ENCODE peak calls at places on chromosomes 1 and 21, in nine cellular contexts. I is mammary epithelial cell, C is right lobe of liver, F is BE2C, O is endothelial cell, A is tibial nerve, L is tibial artery, Q is pancreas, T is fibroblast of pulmonary artery. U is an unnamed sample.

GRCh38 chr1:225156254-225156653 is 226.8 kb downstream of the DNAH14 start:
- DNase-seq in I (no peak), C (no peak), F (no peak), O (no peak), A (no peak), L (no peak), Q (no peak), T (peak; percentile 78), U (peak; percentile 11)

GRCh38 chr1:91278754-91279153 is 125.9 kb downstream of the HFM1 start:
- DNase-seq in I (peak; percentile 1), C (no peak), F (no peak), O (no peak), A (no peak), L (no peak), Q (no peak), T (peak; percentile 53), U (peak; percentile 37)

GRCh38 chr1:247064309-247064708 is 14.3 kb downstream of the ZNF670 start:
- DNase-seq in I (no peak), C (no peak), F (no peak), O (no peak), A (no peak), L (no peak), Q (no peak), T (no peak), U (no peak)

GRCh38 chr1:198300451-198300850 is 143.7 kb downstream of the NEK7 start:
- DNase-seq in I (no peak), C (no peak), F (peak; percentile 16), O (no peak), A (no peak), L (no peak), Q (no peak), T (no peak), U (no peak)

GRCh38 chr1:109889094-109889493 is 21.6 kb upstream of the CSF1 start:
- DNase-seq in I (no peak), C (no peak), F (no peak), O (no peak), A (no peak), L (no peak), Q (no peak), T (no peak), U (no peak)

GRCh38 chr1:6134741-6135510 is 45.2 kb downstream of the CHD5 start:
- DNase-seq in I (no peak), C (peak; percentile 30), F (no peak), O (no peak), A (no peak), L (no peak), Q (no peak), T (no peak), U (no peak)

GRCh38 chr1:143661418-143662120 is 310.2 kb downstream of the FAM72C start:
- DNase-seq in I (no peak), C (no peak), F (no peak), O (no peak), A (no peak), L (no peak), Q (no peak), T (no peak), U (no peak)

GRCh38 chr1:154304664-154305337 is 16.1 kb upstream of the AQP10 start:
- DNase-seq in I (peak; percentile 40), C (no peak), F (no peak), O (no peak), A (no peak), L (no peak), Q (no peak), T (no peak), U (no peak)

GRCh38 chr1:151898519-151898991 is 10.8 kb downstream of the THEM4 start:
- DNase-seq in I (no peak), C (no peak), F (peak; percentile 34), O (no peak), A (no peak), L (no peak), Q (no peak), T (no peak), U (no peak)

GRCh38 chr21:46264690-46265144 is 20.7 kb downstream of the MCM3AP start:
- DNase-seq in I (no peak), C (no peak), F (no peak), O (no peak), A (no peak), L (no peak), Q (no peak), T (no peak), U (no peak)

GRCh38 chr1:15459771-15460719 is 3.5 kb downstream of the CELA2A start:
- DNase-seq in I (no peak), C (no peak), F (peak; percentile 74), O (no peak), A (no peak), L (no peak), Q (no peak), T (no peak), U (peak; percentile 51)

GRCh38 chr1:155062702-155063411 is 683 bp upstream of the EFNA4 start:
- DNase-seq in I (no peak), C (no peak), F (peak; percentile 88), O (peak; percentile 85), A (no peak), L (no peak), Q (peak; percentile 71), T (peak; percentile 40), U (no peak)

GRCh38 chr1:32627596-32628162 is 22.7 kb downstream of the ZBTB8OS start:
- DNase-seq in I (no peak), C (no peak), F (no peak), O (no peak), A (no peak), L (no peak), Q (no peak), T (no peak), U (no peak)

GRCh38 chr1:116665001-116665400 is 2.5 kb downstream of the IGSF3 start:
- DNase-seq in I (no peak), C (no peak), F (no peak), O (no peak), A (no peak), L (no peak), Q (no peak), T (no peak), U (no peak)

GRCh38 chr1:116666747-116667576 is 571 bp downstream of the IGSF3 start:
- DNase-seq in I (no peak), C (no peak), F (peak; percentile 19), O (peak; percentile 11), A (no peak), L (no peak), Q (no peak), T (no peak), U (peak; percentile 35)

GRCh38 chr1:116667577-116668105 is at the start of gene IGSF3:
- DNase-seq in I (peak; percentile 72), C (peak; percentile 70), F (peak; percentile 91), O (peak; percentile 65), A (peak; percentile 31), L (peak; percentile 76), Q (peak; percentile 63), T (peak; percentile 33), U (peak; percentile 76)

GRCh38 chr1:116664366-116664983 is 3.1 kb downstream of the IGSF3 start:
- DNase-seq in I (no peak), C (no peak), F (no peak), O (no peak), A (no peak), L (no peak), Q (no peak), T (no peak), U (no peak)

GRCh38 chr1:116666090-116666489 is 1.4 kb downstream of the IGSF3 start:
- DNase-seq in I (no peak), C (no peak), F (peak; percentile 28), O (peak; percentile 16), A (no peak), L (no peak), Q (no peak), T (no peak), U (no peak)
- TF ChIP-seq CTCF in I (no peak), C (no peak), F (no peak), O (no peak), A (no peak), L (no peak), Q (no peak), T (no peak), U (no peak)

GRCh38 chr21:17045214-17045835 is 467.5 kb upstream of the CXADR start:
- DNase-seq in I (peak; percentile 6), C (no peak), F (no peak), O (no peak), A (no peak), L (no peak), Q (no peak), T (peak; percentile 58), U (peak; percentile 45)
- TF ChIP-seq CTCF in I (peak; percentile 36), C (peak; percentile 41), F (peak; percentile 60), O (peak; percentile 51), A (peak; percentile 29), L (no peak), Q (peak; percentile 21), T (peak; percentile 61), U (peak; percentile 52)

GRCh38 chr1:12407050-12407961 is 177.5 kb downstream of the VPS13D start:
- DNase-seq in I (peak; percentile 52), C (no peak), F (no peak), O (no peak), A (no peak), L (no peak), Q (peak; percentile 28), T (peak; percentile 67), U (peak; percentile 64)

GRCh38 chr1:12404918-12405317 is 175.1 kb downstream of the VPS13D start:
- DNase-seq in I (no peak), C (no peak), F (no peak), O (no peak), A (no peak), L (no peak), Q (no peak), T (no peak), U (no peak)

GRCh38 chr1:12407962-12408288 is 178.1 kb downstream of the VPS13D start:
- DNase-seq in I (no peak), C (no peak), F (no peak), O (no peak), A (no peak), L (no peak), Q (no peak), T (no peak), U (no peak)

GRCh38 chr1:12406218-12407021 is 176.6 kb downstream of the VPS13D start:
- DNase-seq in I (no peak), C (no peak), F (no peak), O (no peak), A (no peak), L (no peak), Q (no peak), T (peak; percentile 64), U (no peak)

GRCh38 chr1:12405325-12406217 is 175.7 kb downstream of the VPS13D start:
- DNase-seq in I (no peak), C (no peak), F (no peak), O (no peak), A (peak; percentile 36), L (peak; percentile 71), Q (no peak), T (peak; percentile 56), U (no peak)
- TF ChIP-seq CTCF in I (no peak), C (no peak), F (no peak), O (peak; percentile 43), A (peak; percentile 6), L (peak; percentile 61), Q (no peak), T (peak; percentile 20), U (no peak)

DNA sequence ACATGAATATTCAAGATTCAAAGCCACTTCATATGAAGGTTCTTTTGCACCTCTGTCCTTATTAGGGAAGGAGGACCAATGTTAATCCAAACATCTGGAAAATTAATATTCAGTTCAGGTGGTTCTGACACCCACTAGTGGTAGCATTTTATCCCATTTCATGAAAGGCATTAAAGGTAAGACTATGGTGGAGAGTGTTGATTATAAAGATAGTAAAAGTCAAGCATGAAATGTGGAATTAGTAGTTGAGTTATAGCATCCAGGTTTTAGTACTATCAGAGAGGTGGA is 17.5 kb upstream of the YTHDF2 start:
- DNase-seq in I (no peak), C (no peak), F (no peak), O (no peak), A (no peak), L (no peak), Q (no peak), T (no peak), U (no peak)
- TF ChIP-seq CTCF in I (peak; percentile 15), C (no peak), F (no peak), O (no peak), A (no peak), L (no peak), Q (no peak), T (no peak), U (no peak)